ENCODE peak calls at places on chromosomes 13 and 19, in six cellular contexts. M is effector memory CD4-positive, alpha-beta T cell; I is body of pancreas; A is breast epithelium; T is CD4-positive, alpha-beta memory T cell; Y is neuronal stem cell. W is an unnamed sample.

GRCh38 chr19:19385900-19386339 is 19.6 kb upstream of the GATAD2A start:
- DNase-seq in I (no peak), M (no peak), A (no peak), Y (no peak), T (no peak), W (peak; percentile 76)

GRCh38 chr13:112821340-112822055 is 131.7 kb downstream of the ATP11A start:
- DNase-seq in I (no peak), A (no peak), Y (no peak), T (no peak), M (no peak), W (no peak)

GRCh38 chr13:90824027-90824426 is 523.5 kb upstream of the MIR17HG start:
- DNase-seq in A (no peak), T (no peak), Y (no peak), M (no peak), I (no peak), W (no peak)

GRCh38 chr13:71306821-71307220 is 560.2 kb downstream of the DACH1 start:
- DNase-seq in Y (peak; percentile 24), M (no peak), A (no peak), I (no peak), T (no peak), W (no peak)

GRCh38 chr19:55082023-55082851 is 6.6 kb downstream of the EPS8L1 start:
- DNase-seq in T (peak; percentile 21), I (no peak), A (no peak), Y (no peak), M (peak; percentile 36), W (peak; percentile 35)

GRCh38 chr13:82330499-82330898 is 1551.8 kb downstream of the SLITRK1 start:
- DNase-seq in T (no peak), Y (no peak), A (no peak), M (no peak), I (no peak), W (no peak)

GRCh38 chr13:82720961-82721360 is 1161.3 kb downstream of the SLITRK1 start:
- DNase-seq in Y (no peak), M (no peak), T (no peak), I (no peak), A (no peak), W (no peak)

GRCh38 chr13:112270951-112271350 is 105.2 kb upstream of the SPACA7 start:
- DNase-seq in A (no peak), M (no peak), I (no peak), Y (no peak), T (no peak), W (no peak)

GRCh38 chr13:101706651-101707050 is 254.2 kb downstream of the ITGBL1 start:
- DNase-seq in I (no peak), Y (no peak), T (peak; percentile 20), M (no peak), A (peak; percentile 30), W (no peak)

GRCh38 chr13:76023644-76024043 is 387.5 kb downstream of the LMO7 start:
- DNase-seq in I (no peak), A (no peak), Y (no peak), M (no peak), T (no peak), W (no peak)

GRCh38 chr19:35704218-35704617 is at the start of gene ZBTB32:
- DNase-seq in T (no peak), M (no peak), I (no peak), Y (peak; percentile 21), A (no peak), W (no peak)

GRCh38 chr13:21061077-21061945 is at the start of gene LATS2:
- DNase-seq in I (peak; percentile 95), A (peak; percentile 95), T (peak; percentile 54), M (peak; percentile 56), Y (peak; percentile 94), W (peak; percentile 64)

GRCh38 chr19:17946965-17947784 is 14.4 kb downstream of the CCDC124 start:
- DNase-seq in M (no peak), T (peak; percentile 24), A (no peak), I (no peak), Y (no peak), W (no peak)

GRCh38 chr13:97327521-97328221 is 105.5 kb downstream of the MBNL2 start:
- DNase-seq in M (no peak), A (no peak), T (no peak), I (no peak), Y (no peak), W (no peak)

GRCh38 chr19:47682939-47683338 is 30.3 kb upstream of the EHD2 start:
- DNase-seq in T (no peak), M (no peak), Y (no peak), I (no peak), A (no peak), W (no peak)

GRCh38 chr19:46849610-46850009 is 1.0 kb downstream of the AP2S1 start:
- DNase-seq in I (no peak), A (no peak), Y (no peak), M (no peak), T (no peak), W (no peak)

GRCh38 chr13:110942248-110942981 is 27.5 kb upstream of the ANKRD10 start:
- DNase-seq in T (no peak), M (no peak), A (no peak), I (no peak), Y (no peak), W (no peak)

GRCh38 chr13:99380921-99381645 is 73.9 kb upstream of the GPR183 start:
- DNase-seq in M (no peak), Y (no peak), I (no peak), T (peak; percentile 58), A (no peak), W (peak; percentile 82)

GRCh38 chr19:2475018-2475701 is 767 bp upstream of the GADD45B start:
- DNase-seq in T (peak; percentile 65), M (peak; percentile 42), A (peak; percentile 58), Y (no peak), I (peak; percentile 61), W (peak; percentile 76)

GRCh38 chr13:60453490-60453889 is 56.5 kb downstream of the TDRD3 start:
- DNase-seq in T (no peak), Y (no peak), I (no peak), M (no peak), A (no peak), W (no peak)

GRCh38 chr19:49441210-49441959 is at the start of gene SLC17A7:
- DNase-seq in Y (peak; percentile 65), T (no peak), I (peak; percentile 32), A (no peak), M (peak; percentile 44), W (peak; percentile 45)

GRCh38 chr13:110307697-110308376 is 753 bp downstream of the COL4A2 start:
- DNase-seq in A (peak; percentile 17), M (no peak), T (no peak), I (no peak), Y (peak; percentile 41), W (no peak)

GRCh38 chr13:65882810-65883209 is 1347.3 kb downstream of the PCDH9 start:
- DNase-seq in I (no peak), Y (no peak), M (no peak), T (no peak), A (no peak), W (no peak)

GRCh38 chr19:4007836-4008539 is 452 bp downstream of the PIAS4 start:
- DNase-seq in Y (peak; percentile 23), I (no peak), T (no peak), M (no peak), A (peak; percentile 30), W (no peak)

GRCh38 chr19:30135797-30136196 is 193.8 kb downstream of the URI1 start:
- DNase-seq in I (no peak), A (no peak), M (no peak), T (no peak), Y (no peak), W (no peak)

GRCh38 chr19:12034196-12034595 is 1.3 kb downstream of the ZNF433 start:
- DNase-seq in Y (no peak), M (no peak), T (no peak), A (no peak), I (peak; percentile 52), W (no peak)

GRCh38 chr13:28204043-28204442 is 65.7 kb downstream of the PAN3 start:
- DNase-seq in Y (no peak), M (no peak), A (no peak), I (no peak), T (no peak), W (no peak)

GRCh38 chr13:69077267-69077666 is 1030.4 kb upstream of the ATXN8OS start:
- DNase-seq in A (no peak), M (no peak), Y (no peak), I (no peak), T (no peak), W (no peak)
- H3K4me3 ChIP-seq in A (no peak overlapping the region), M (no peak overlapping the region), Y (no peak overlapping the region), I (no peak overlapping the region), T (no peak overlapping the region), W (no peak overlapping the region)

GRCh38 chr13:114142640-114143490 is 10.4 kb upstream of the RASA3 start:
- DNase-seq in I (peak; percentile 89), T (peak; percentile 90), M (peak; percentile 66), Y (no peak), A (no peak), W (peak; percentile 62)

GRCh38 chr13:114140131-114140908 is 7.9 kb upstream of the RASA3 start:
- DNase-seq in A (no peak), M (no peak), Y (no peak), I (no peak), T (peak; percentile 62), W (peak; percentile 24)

GRCh38 chr13:114141261-114141996 is 9.0 kb upstream of the RASA3 start:
- DNase-seq in A (no peak), I (no peak), Y (no peak), M (no peak), T (no peak), W (no peak)

GRCh38 chr13:114140909-114141255 is 8.5 kb upstream of the RASA3 start:
- DNase-seq in I (no peak), Y (no peak), M (no peak), A (no peak), T (no peak), W (peak; percentile 36)

DNA sequence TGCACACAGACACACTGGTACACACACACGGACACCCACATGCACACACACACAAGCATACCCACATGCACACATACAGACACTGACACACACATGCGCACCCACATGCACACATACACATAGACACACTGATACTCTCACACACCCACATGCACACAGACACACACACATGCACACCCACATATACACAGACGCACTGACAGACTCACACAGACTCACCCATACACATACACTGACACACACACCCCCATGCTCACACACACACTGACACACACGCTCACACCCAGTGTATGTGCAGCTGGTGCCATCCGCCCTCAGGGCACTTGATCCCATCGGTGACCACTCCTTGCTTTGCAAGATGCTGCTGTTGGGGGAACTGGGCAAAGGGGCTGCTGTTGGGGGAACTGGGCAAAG is 9.7 kb upstream of the RASA3 start:
- DNase-seq in Y (no peak), I (peak; percentile 13), T (no peak), A (no peak), M (no peak), W (no peak)
- H3K4me1 ChIP-seq in Y (peaks cover 16% of the 10 kb centered on the region), I (peaks cover 28% of the 10 kb centered on the region), T (peaks cover 74% of the 10 kb centered on the region), A (no peaks in the 10 kb centered on the region), M (peaks cover 72% of the 10 kb centered on the region), W (peaks cover 75% of the 10 kb centered on the region)

GRCh38 chr19:5953034-5953589 is 24.8 kb downstream of the RANBP3 start:
- DNase-seq in A (no peak), M (no peak), Y (no peak), T (no peak), I (no peak), W (no peak)
- H3K4me3 ChIP-seq in A (no peak overlapping the region), M (peak overlapping the region; percentile 8), Y (no peak overlapping the region), T (no peak overlapping the region), I (no peak overlapping the region), W (peak overlapping the region; percentile 52)

DNA sequence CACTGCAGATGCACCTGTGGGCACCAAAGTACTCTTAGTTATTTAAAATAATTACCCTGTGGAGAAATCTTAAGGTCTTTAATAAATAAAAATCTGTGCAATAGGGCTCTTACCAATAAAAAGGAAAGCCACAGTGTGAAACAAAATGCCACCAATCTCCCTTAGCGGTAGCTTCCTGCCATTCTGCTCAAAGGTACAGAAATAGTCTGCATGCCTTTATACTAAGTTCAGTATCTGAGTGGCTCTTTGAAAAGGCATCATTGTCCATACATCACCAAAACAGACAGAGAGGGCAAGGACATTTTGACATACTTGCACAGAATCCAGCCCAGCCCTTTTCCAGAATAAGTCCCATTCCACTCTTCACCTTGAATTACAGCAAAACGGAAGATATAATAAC is 161.0 kb downstream of the KLF12 start:
- DNase-seq in I (no peak), M (no peak), A (no peak), T (no peak), Y (no peak), W (no peak)
- H3K4me1 ChIP-seq in I (no peaks in the 10 kb centered on the region), M (no peaks in the 10 kb centered on the region), A (no peaks in the 10 kb centered on the region), T (peaks cover 52% of the 10 kb centered on the region), Y (no peaks in the 10 kb centered on the region), W (peaks cover 9% of the 10 kb centered on the region)